ENCODE peak calls at places on chromosomes 16 and 17, in seven cellular contexts. W is GM23338, Q is GM12891, Z is transverse colon, L is Panc1, F is HepG2, P is spleen. A is an unnamed sample.

GRCh38 chr17:63439682-63440081 is 6.4 kb downstream of the CYB561 start:
- DNase-seq in Q (no peak), F (no peak), W (no peak), P (no peak), Z (no peak), L (no peak), A (no peak)

GRCh38 chr16:46690281-46691178 is 1.1 kb downstream of the ORC6 start:
- DNase-seq in F (peak), P (peak), L (no peak), W (no peak), Q (no peak), Z (peak), A (no peak)

GRCh38 chr17:82434216-82434565 is 15.8 kb upstream of the OGFOD3 start:
- DNase-seq in F (no peak), L (no peak), W (no peak), P (peak), Z (peak), Q (no peak), A (no peak)

GRCh38 chr16:54034684-54035083 is 251.9 kb downstream of the IRX3 start:
- DNase-seq in F (no peak), L (no peak), W (no peak), Q (no peak), P (no peak), Z (no peak), A (no peak)

GRCh38 chr17:65324977-65325376 is 187.8 kb downstream of the RGS9 start:
- DNase-seq in L (no peak), Z (no peak), P (no peak), W (no peak), Q (no peak), F (no peak), A (no peak)

GRCh38 chr17:68509151-68510057 is 2.8 kb upstream of the PRKAR1A start:
- DNase-seq in P (peak), Q (no peak), F (peak), Z (peak), W (no peak), L (no peak), A (no peak)

GRCh38 chr17:18252160-18252559 is 6.4 kb downstream of the FLII start:
- DNase-seq in F (no peak), Q (no peak), P (no peak), Z (no peak), L (no peak), W (no peak), A (no peak)

GRCh38 chr16:25223964-25224363 is 7.2 kb downstream of the AQP8 start:
- DNase-seq in Z (no peak), F (no peak), P (no peak), Q (no peak), L (no peak), W (no peak), A (no peak)

GRCh38 chr16:10088380-10088793 is 93.8 kb downstream of the GRIN2A start:
- DNase-seq in W (no peak), P (no peak), F (no peak), Z (no peak), Q (no peak), L (no peak), A (no peak)

GRCh38 chr16:138049-138417 is 440 bp downstream of the NPRL3 start:
- DNase-seq in L (no peak), F (no peak), W (peak), Z (no peak), Q (no peak), P (peak), A (peak)

GRCh38 chr17:60618854-60619253 is 18.9 kb downstream of the PPM1D start:
- DNase-seq in P (no peak), W (no peak), Z (no peak), L (no peak), Q (no peak), F (no peak), A (no peak)

GRCh38 chr17:48322060-48322459 is 108.0 kb downstream of the SKAP1 start:
- DNase-seq in L (no peak), W (no peak), Z (no peak), P (no peak), F (no peak), Q (no peak), A (no peak)

GRCh38 chr17:17400070-17400469 is 76.7 kb upstream of the MED9 start:
- DNase-seq in W (no peak), Q (no peak), Z (no peak), F (no peak), P (no peak), L (no peak), A (no peak)

GRCh38 chr16:50202926-50203624 is 50.0 kb downstream of the TENT4B start:
- DNase-seq in W (no peak), L (peak), F (peak), P (no peak), Z (no peak), Q (no peak), A (no peak)
- TF ChIP-seq POLR2AphosphoS5 in W (no peak), L (no peak), F (no peak), P (no peak), Z (peak), Q (no peak), A (no peak)

DNA sequence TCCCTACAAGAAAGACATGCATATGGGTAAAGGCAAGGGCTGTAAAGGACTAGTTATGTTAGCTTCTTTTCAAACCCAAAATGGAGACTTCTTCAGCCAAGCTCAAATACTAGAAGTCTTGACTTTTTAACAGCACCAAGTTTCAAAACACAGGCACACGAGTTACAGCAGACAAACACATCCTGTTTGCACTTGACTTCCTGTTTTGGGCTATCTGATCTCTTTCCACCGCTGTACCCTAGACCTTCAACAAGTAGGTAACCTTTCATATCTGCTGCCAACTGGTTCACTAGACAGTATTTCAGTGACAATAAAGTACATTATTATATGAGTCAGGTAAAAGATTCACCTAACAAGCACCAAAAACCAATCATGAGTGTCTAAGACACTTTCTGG is 12.3 kb downstream of the RFFL start:
- DNase-seq in Z (peak), P (no peak), Q (peak), W (no peak), F (peak), L (no peak), A (no peak)
- TF ChIP-seq POLR2AphosphoS5 in Z (peak), P (no peak), Q (no peak), W (no peak), F (no peak), L (no peak), A (no peak)

GRCh38 chr16:2675714-2676113 is 6.6 kb upstream of the KCTD5 start:
- DNase-seq in Q (no peak), W (no peak), P (no peak), F (no peak), L (no peak), Z (no peak), A (no peak)

GRCh38 chr16:2673066-2673999 is 9.0 kb upstream of the KCTD5 start:
- DNase-seq in L (peak), W (peak), F (peak), Z (peak), Q (peak), P (peak), A (peak)

GRCh38 chr16:2671741-2672140 is 10.6 kb upstream of the KCTD5 start:
- DNase-seq in W (no peak), F (no peak), P (no peak), L (no peak), Q (no peak), Z (no peak), A (no peak)

GRCh38 chr16:2675021-2675420 is 7.3 kb upstream of the KCTD5 start:
- DNase-seq in Q (no peak), Z (no peak), P (no peak), W (no peak), L (no peak), F (no peak), A (no peak)
- TF ChIP-seq POLR2AphosphoS5 in Q (no peak), Z (no peak), P (no peak), W (no peak), L (no peak), F (no peak), A (no peak)

DNA sequence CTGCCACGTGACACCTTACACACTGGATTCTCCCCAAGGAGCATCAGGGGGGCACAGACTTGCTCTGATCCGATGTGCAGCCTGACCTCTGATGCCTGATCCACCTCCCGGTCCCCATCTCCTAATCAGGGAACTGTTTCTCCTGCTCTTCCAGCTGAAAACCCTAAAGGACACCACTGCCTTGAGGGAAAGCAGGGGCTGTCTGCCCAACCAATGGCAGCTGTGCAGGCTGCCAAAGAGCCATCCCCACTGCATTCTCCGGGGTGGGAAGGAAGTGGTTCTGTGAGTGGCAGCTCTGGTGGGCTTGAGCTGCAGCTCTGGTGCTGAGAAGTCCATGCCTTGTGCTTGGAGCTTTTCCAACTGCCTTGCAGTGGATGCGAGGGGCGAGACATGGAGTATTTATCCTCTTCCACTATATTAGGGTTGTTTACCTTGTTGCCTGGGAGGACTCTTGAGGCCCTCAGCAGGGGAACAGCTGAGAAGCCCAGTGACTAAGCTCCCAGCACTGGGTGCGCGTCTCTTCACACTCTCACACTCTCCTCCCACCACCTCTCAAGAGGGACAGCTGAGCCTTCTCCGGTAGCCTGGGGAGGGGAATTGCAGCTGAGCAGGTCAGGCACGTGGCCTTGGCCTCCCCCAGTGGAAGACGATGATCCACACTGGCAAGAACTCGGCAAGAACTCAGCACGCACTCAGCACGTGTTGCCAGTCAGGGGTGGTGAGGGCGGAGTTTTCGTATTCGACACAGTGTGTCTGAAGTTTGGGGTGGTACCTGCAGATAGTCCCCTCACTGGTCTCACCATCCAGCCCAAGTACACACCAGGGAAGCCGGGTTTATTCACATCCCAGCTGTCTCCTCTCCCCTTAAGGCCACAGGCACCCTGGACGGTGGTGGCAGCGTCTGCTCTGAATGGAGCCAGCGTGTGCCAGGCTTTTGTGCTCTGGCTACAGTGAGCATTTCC is 21.1 kb upstream of the SPATA32 start:
- DNase-seq in F (no peak), Z (no peak), P (no peak), W (no peak), L (no peak), Q (no peak), A (no peak)
- TF ChIP-seq POLR2AphosphoS5 in F (no peak), Z (peak), P (no peak), W (no peak), L (no peak), Q (no peak), A (peak)

DNA sequence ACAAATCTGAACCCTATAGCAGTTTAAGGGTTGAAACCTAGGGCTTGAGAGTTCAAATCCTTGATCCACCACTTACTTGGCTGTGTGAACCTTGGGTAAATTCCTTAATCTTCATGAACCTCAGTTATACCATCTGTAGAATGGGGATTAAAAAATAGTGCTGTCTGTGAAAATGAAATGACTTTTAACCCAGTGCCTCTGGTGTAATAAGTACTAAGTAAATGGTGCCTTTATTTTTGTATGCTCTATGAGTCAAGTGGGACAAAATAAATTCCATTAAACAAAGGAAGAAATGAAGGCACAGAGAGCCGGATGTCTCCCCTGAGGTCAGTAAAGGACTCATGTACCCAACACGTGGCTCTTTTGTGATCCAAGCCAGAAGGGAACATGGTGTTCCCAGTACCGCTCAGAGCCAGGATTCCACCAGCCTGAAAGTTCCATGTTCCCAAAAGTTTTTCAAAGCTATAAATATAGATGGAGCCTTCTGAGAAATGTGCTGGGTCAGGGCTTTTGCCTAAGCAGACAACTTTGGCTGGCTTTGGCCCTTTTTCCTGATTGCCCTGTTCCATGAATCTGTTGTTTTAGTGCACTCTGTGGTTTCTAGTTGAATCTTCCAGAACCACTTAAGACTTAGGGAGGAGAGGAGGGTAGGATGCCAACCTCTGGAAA is 128.7 kb upstream of the HS3ST2 start:
- DNase-seq in F (no peak), L (no peak), P (no peak), Q (no peak), W (no peak), Z (peak), A (no peak)
- TF ChIP-seq POLR2AphosphoS5 in F (no peak), L (no peak), P (no peak), Q (no peak), W (no peak), Z (peak), A (no peak)

DNA sequence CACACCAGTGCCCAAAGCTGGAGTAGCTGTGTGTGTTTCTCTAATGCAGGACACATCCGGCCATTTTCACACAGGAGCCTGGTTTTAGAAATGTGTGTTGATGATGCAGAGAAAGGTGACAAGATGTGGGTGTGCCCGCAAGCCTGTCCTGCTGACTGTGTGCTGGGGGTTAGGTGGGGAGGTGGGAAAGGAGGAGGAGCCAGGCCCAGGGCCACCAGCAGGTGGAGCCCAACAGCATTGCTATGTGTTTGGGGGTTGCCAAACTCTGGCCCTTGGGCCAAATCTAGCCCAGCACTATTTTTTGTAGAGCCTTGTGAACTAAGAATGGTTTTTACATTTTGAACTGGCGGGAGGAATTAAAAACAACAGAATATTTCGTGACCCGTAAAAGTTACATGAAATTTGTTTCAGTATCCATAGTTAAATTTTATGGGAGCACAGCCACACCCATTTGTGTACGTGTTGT is 61.7 kb upstream of the LGALS9 start:
- DNase-seq in W (peak), P (peak), F (no peak), Q (peak), L (no peak), Z (no peak), A (peak)
- TF ChIP-seq POLR2AphosphoS5 in W (no peak), P (no peak), F (no peak), Q (no peak), L (no peak), Z (no peak), A (no peak)

DNA sequence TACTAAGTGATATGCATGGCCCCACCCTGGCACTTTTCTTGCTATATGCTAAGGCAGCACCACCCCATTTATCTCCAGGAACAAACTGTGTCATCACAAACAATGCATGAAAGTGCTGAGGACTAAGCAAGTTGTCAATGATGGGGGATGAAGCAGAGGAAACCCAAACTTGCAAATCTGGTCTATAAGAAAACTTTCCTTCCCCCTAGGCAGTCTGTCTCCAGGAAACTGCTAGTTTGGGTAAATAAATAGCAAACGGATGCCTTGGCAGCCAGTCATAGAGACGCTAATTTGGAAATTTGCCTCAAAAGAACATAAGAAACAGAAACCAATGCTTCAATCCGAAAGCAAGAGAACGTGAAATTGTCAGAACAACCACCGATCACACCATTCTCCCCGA is 5.6 kb upstream of the HSBP1 start:
- DNase-seq in F (no peak), Z (no peak), L (no peak), W (peak), P (no peak), Q (peak), A (no peak)
- TF ChIP-seq POLR2AphosphoS5 in F (no peak), Z (peak), L (no peak), W (no peak), P (no peak), Q (no peak), A (no peak)

GRCh38 chr17:1164935-1165556 is 14.7 kb downstream of the ABR start:
- DNase-seq in Q (no peak), F (no peak), L (no peak), W (no peak), P (peak), Z (no peak), A (no peak)
- TF ChIP-seq POLR2AphosphoS5 in Q (no peak), F (no peak), L (no peak), W (no peak), P (peak), Z (no peak), A (no peak)

GRCh38 chr17:78409191-78409621 is 30.8 kb downstream of the PGS1 start:
- DNase-seq in L (no peak), F (no peak), Z (peak), P (no peak), Q (no peak), W (no peak), A (no peak)
- TF ChIP-seq POLR2AphosphoS5 in L (no peak), F (no peak), Z (peak), P (no peak), Q (no peak), W (no peak), A (no peak)

GRCh38 chr16:89560413-89561194 is at the start of gene RPL13:
- DNase-seq in P (peak), Q (peak), F (peak), Z (peak), L (no peak), W (peak), A (peak)

GRCh38 chr16:89563639-89564392 is 3.3 kb downstream of the RPL13 start:
- DNase-seq in F (no peak), Q (no peak), Z (no peak), L (no peak), W (no peak), P (no peak), A (no peak)

GRCh38 chr16:89562939-89563338 is 2.5 kb downstream of the RPL13 start:
- DNase-seq in Q (no peak), W (no peak), Z (no peak), L (no peak), P (no peak), F (no peak), A (no peak)

GRCh38 chr16:89562027-89562599 is 1.6 kb downstream of the RPL13 start:
- DNase-seq in W (no peak), P (no peak), L (no peak), Z (peak), Q (no peak), F (no peak), A (no peak)

DNA sequence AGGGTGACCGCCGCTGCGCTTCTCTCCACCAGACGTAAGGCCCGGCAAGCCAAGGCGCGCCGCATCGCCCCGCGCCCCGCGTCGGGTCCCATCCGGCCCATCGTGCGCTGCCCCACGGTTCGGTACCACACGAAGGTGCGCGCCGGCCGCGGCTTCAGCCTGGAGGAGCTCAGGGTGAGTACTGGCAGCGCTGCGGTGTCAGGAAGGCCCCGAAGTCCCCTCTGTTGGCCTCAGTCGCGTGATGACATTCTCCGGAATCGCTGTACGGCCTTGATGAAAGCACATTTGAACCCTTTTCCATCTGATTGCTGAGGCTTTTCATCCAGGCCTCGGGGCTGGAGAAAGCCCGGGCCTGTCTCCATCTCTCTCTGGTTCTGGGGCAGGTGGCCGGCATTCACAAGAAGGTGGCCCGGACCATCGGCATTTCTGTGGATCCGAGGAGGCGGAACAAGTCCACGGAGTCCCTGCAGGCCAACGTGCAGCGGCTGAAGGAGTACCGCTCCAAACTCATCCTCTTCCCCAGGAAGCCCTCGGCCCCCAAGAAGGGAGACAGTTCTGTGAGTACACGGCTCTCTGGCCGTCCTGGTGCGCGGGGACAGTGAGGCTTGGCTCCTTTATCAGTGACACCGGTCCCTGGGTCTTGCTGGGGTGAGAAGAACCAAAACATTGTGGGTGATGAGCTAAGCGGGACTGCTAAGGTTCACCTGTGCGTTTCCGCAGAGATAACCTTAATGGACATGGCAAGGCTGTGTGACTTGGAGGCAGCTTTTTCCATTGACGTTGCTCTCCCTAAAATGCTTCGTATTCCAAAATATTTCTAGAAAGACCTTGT is 929 bp downstream of the RPL13 start:
- DNase-seq in Q (no peak), Z (no peak), L (no peak), W (no peak), F (no peak), P (peak), A (no peak)
- TF ChIP-seq POLR2AphosphoS5 in Q (no peak), Z (no peak), L (no peak), W (no peak), F (peak), P (no peak), A (no peak)

A was measured in GM12892.